ENCODE peak calls at places on chromosomes 16 and 17, in six cellular contexts. B, I, A, Y, P and R are unnamed samples.

GRCh38 chr16:26505501-26505900 is 561.2 kb upstream of the C16orf82 start:
- DNase-seq in B (no peak), P (no peak), Y (no peak), A (no peak), I (no peak), R (no peak)

GRCh38 chr17:73976676-73977521 is 226.6 kb upstream of the RPL38 start:
- DNase-seq in I (no peak), Y (no peak), P (no peak), B (no peak), A (no peak), R (no peak)

GRCh38 chr17:48149174-48150106 is 41.9 kb downstream of the SNX11 start:
- DNase-seq in I (no peak), A (no peak), B (no peak), P (no peak), Y (no peak), R (no peak)

GRCh38 chr17:51630101-51630671 is 369.8 kb downstream of the UTP18 start:
- DNase-seq in A (no peak), I (no peak), P (no peak), Y (no peak), B (no peak), R (no peak)

GRCh38 chr17:4600563-4600962 is 16.2 kb downstream of the SMTNL2 start:
- DNase-seq in I (no peak), B (no peak), P (no peak), Y (no peak), A (no peak), R (no peak)

GRCh38 chr17:80827646-80828643 is 163.7 kb upstream of the CHMP6 start:
- DNase-seq in B (no peak), I (no peak), A (no peak), P (no peak), Y (no peak), R (no peak)

GRCh38 chr16:2835638-2836493 is 5.8 kb downstream of the ZG16B start:
- DNase-seq in B (no peak), P (peak), I (no peak), A (no peak), Y (peak), R (no peak)

GRCh38 chr17:82679586-82680465 is 18.7 kb downstream of the RAB40B start:
- DNase-seq in I (no peak), P (no peak), Y (no peak), B (no peak), A (no peak), R (no peak)

GRCh38 chr17:63024716-63025115 is 58.7 kb downstream of the TANC2 start:
- DNase-seq in A (no peak), P (no peak), I (no peak), B (no peak), Y (no peak), R (no peak)

GRCh38 chr17:80970044-80970761 is 21.4 kb upstream of the CHMP6 start:
- DNase-seq in A (peak), Y (no peak), B (no peak), I (no peak), P (peak), R (peak)

GRCh38 chr17:82956146-82956725 is 116.4 kb upstream of the ZNF750 start:
- DNase-seq in P (no peak), I (no peak), A (no peak), B (no peak), Y (no peak), R (no peak)

GRCh38 chr16:72877374-72878028 is 170.4 kb downstream of the ZFHX3 start:
- DNase-seq in P (peak), Y (no peak), B (no peak), A (no peak), I (no peak), R (no peak)

GRCh38 chr16:19872179-19872863 is 12.3 kb downstream of the GPRC5B start:
- DNase-seq in B (no peak), A (no peak), P (no peak), I (no peak), Y (no peak), R (no peak)

GRCh38 chr16:68969338-68969737 is 126.0 kb downstream of the TANGO6 start:
- DNase-seq in B (no peak), P (no peak), A (no peak), Y (no peak), I (no peak), R (no peak)

GRCh38 chr16:88790312-88791150 is 5.5 kb upstream of the PIEZO1 start:
- DNase-seq in B (no peak), I (no peak), Y (no peak), A (peak), P (no peak), R (peak)

GRCh38 chr17:74682028-74682427 is 30.7 kb downstream of the CD300LF start:
- DNase-seq in P (no peak), I (no peak), A (no peak), Y (no peak), B (no peak), R (no peak)

GRCh38 chr16:1407749-1408148 is 6.8 kb downstream of the UNKL start:
- DNase-seq in Y (no peak), P (no peak), B (no peak), I (no peak), A (no peak), R (no peak)

GRCh38 chr16:47342055-47342454 is 118.8 kb downstream of the ITFG1 start:
- DNase-seq in I (no peak), B (no peak), A (no peak), Y (no peak), P (no peak), R (no peak)

GRCh38 chr17:50466371-50467113 is 2.1 kb downstream of the CHAD start:
- DNase-seq in P (no peak), Y (no peak), I (no peak), A (no peak), B (no peak), R (no peak)

GRCh38 chr17:61822326-61823285 is 40.7 kb downstream of the BRIP1 start:
- DNase-seq in I (no peak), B (no peak), P (no peak), A (no peak), Y (no peak), R (no peak)

GRCh38 chr16:88810166-88810867 is 1.4 kb downstream of the APRT start:
- DNase-seq in A (peak), Y (no peak), I (no peak), B (no peak), P (no peak), R (no peak)

GRCh38 chr17:48125829-48126612 is 18.5 kb downstream of the SNX11 start:
- DNase-seq in A (no peak), Y (no peak), I (no peak), P (no peak), B (no peak), R (no peak)

GRCh38 chr17:68612228-68612922 is 11.2 kb upstream of the FAM20A start:
- DNase-seq in I (no peak), Y (no peak), B (no peak), A (no peak), P (no peak), R (no peak)

GRCh38 chr17:65227637-65228036 is 90.5 kb downstream of the RGS9 start:
- DNase-seq in Y (no peak), P (no peak), B (no peak), A (no peak), I (no peak), R (no peak)

GRCh38 chr17:48997103-48997826 is at the start of gene IGF2BP1:
- DNase-seq in P (peak), B (no peak), I (no peak), A (peak), Y (no peak), R (no peak)

GRCh38 chr16:23374721-23375120 is 72.6 kb downstream of the SCNN1B start:
- DNase-seq in A (no peak), B (no peak), Y (no peak), P (no peak), I (no peak), R (no peak)

GRCh38 chr17:66508896-66509843 is 206.8 kb downstream of the PRKCA start:
- DNase-seq in Y (peak), P (peak), I (no peak), B (no peak), A (peak), R (no peak)

DNA sequence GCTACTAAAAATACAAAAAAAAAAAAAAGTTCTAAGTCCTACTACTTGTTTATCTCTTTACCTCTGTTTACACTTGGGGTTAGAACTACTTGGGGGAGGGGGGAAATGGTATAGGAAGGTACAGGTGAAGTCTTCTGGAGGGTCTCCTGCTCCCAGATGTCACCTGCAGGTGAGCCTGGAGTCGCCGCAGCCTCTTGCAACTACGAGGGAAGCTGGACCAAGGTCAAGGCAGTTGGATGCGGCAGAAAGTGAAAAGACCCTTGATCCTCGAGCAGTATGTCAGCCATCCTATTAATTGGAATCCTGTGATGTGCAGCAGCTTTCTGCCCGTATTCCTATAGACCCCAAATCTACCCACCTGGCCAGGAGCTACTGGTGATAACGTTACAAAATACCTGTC is 33.0 kb downstream of the HAPSTR1 start:
- DNase-seq in A (no peak), Y (no peak), I (no peak), B (no peak), P (no peak), R (no peak)
- H3K27ac ChIP-seq in A (no peak), Y (no peak), I (no peak), B (no peak), P (peak), R (no peak)

GRCh38 chr17:28346746-28347246 is 10.5 kb downstream of the POLDIP2 start:
- DNase-seq in B (no peak), Y (no peak), A (no peak), I (no peak), P (no peak), R (no peak)

GRCh38 chr17:28347261-28347891 is 10.0 kb downstream of the POLDIP2 start:
- DNase-seq in Y (peak), I (no peak), B (no peak), A (no peak), P (no peak), R (no peak)

GRCh38 chr17:28345420-28346198 is 10.0 kb downstream of the TNFAIP1 start:
- DNase-seq in Y (no peak), B (no peak), I (no peak), A (no peak), P (no peak), R (no peak)

GRCh38 chr17:28344435-28344901 is 8.9 kb downstream of the TNFAIP1 start:
- DNase-seq in Y (no peak), A (no peak), I (no peak), B (no peak), P (no peak), R (no peak)

DNA sequence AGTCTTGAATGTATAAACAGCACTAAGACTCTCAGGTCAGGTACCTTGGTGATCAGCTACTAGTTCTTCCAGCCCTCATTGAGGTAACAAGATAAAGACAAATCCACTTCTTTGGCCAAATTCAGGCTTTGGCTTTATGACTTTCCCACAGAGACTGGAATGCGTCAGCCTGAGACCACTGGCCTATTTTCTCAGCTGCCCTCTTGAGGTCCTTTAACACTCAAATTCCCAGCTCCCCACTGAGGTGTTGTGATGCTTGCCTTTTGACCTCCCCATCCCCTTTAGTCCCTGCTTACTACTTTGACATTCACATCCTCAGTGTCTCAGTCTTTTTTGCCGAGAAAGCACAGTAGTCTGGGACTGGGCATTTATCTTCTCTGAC is 10.6 kb downstream of the TNFAIP1 start:
- DNase-seq in I (no peak), Y (no peak), A (no peak), P (no peak), B (no peak), R (no peak)
- H3K27ac ChIP-seq in I (peak), Y (peak), A (no peak), P (no peak), B (peak), R (no peak)

GRCh38 chr17:77185137-77185536 is 44.4 kb downstream of the SEC14L1 start:
- DNase-seq in P (no peak), A (no peak), B (no peak), Y (no peak), I (no peak), R (no peak)
- H3K27ac ChIP-seq in P (no peak), A (no peak), B (no peak), Y (no peak), I (no peak), R (no peak)

GRCh38 chr17:77888242-77889134 is 70.0 kb upstream of the TNRC6C start:
- DNase-seq in P (no peak), I (no peak), B (no peak), A (no peak), Y (no peak), R (no peak)

GRCh38 chr17:77887110-77887463 is 71.4 kb upstream of the TNRC6C start:
- DNase-seq in Y (no peak), B (no peak), I (no peak), A (no peak), P (no peak), R (no peak)

GRCh38 chr17:77886387-77886728 is 72.1 kb upstream of the TNRC6C start:
- DNase-seq in Y (no peak), I (no peak), P (no peak), A (no peak), B (peak), R (no peak)

GRCh38 chr17:77889135-77889505 is 69.4 kb upstream of the TNRC6C start:
- DNase-seq in Y (no peak), I (no peak), A (no peak), B (no peak), P (no peak), R (no peak)

GRCh38 chr17:77887464-77888241 is 70.8 kb upstream of the TNRC6C start:
- DNase-seq in Y (peak), I (peak), B (peak), A (peak), P (peak), R (no peak)
- H3K27ac ChIP-seq in Y (no peak), I (peak), B (peak), A (peak), P (peak), R (no peak)

GRCh38 chr17:29714146-29714545 is 91.4 kb upstream of the CORO6 start:
- DNase-seq in P (no peak), I (no peak), A (no peak), Y (no peak), B (no peak), R (peak)
- H3K27ac ChIP-seq in P (no peak), I (no peak), A (no peak), Y (no peak), B (no peak), R (peak)

GRCh38 chr17:8922451-8922850 is 43.1 kb downstream of the PIK3R5 start:
- DNase-seq in A (no peak), Y (peak), B (no peak), P (no peak), I (no peak), R (no peak)
- H3K27ac ChIP-seq in A (no peak), Y (peak), B (peak), P (no peak), I (no peak), R (no peak)

DNA sequence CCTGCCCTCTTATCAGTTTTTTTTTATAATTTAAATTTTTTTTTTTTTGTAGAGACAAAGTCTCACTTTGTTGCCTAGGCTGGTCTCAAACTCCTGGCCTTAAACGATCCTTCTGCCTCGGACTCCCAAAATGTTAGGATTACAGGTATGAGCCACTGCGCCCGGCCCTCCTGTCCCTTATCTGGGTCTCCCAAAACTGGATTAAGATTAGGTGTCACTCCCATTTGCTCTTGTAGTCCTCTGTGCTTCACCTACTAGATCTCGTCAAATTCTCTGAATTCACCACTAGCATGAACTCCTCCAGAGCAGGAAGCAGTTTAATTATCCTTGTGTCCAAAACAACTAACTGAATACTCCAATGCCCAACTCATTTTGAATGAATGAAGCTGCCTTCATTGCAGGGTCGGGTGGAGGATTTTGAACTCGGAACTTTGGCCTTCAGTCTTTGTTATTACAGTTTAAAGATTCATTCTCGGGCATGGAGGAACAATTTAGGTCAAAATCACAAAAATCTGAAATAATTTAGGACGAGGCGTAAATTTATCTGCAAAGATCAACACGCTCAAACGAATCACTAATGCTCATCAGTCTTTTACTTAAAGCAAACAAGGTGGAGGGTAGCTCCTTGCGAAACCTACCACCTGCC is 802 bp upstream of the ATXN2L start:
- DNase-seq in B (no peak), A (no peak), P (no peak), I (no peak), Y (no peak), R (no peak)
- H3K27ac ChIP-seq in B (peak), A (peak), P (peak), I (peak), Y (peak), R (peak)

DNA sequence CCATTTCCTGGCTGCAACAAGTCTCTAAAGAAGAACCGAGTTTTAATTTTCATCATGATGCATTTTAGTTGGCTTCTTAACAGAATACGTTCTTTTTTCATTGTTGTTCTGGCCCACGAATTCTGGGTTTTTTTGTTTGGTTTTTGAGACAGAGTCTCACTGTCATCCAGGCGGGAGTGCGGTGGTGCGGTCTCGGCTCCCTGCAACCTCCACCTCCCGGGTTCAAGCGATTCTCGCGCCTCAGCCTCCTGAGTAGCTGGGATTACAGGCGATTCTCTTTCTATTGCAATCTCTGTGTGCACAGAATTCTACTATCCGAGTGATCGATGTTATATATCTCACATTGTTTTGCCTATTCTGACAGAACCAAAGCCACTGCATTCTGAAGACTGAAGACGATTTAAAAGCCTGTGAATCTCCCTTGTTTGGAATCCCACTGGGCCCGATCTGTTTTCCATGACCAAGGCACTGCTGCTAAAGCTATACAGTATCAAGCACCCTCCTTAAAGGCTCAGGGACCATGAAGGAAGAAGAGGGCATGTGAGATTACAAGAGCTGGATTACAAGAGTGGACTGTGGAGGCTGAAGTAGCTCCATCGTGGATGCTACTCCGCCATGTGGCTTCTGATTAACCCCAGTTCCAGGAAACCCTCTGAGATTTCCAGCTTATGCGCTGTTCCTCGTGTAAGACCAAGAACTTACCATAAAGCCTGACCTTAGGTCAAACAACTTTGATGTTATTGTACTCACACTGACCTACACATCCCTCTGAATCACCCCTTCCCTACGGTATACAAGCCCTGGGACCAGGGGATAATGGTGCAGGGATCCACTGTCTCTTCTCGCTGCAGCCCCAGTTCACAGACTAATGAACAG is 44.3 kb downstream of the ADCY9 start:
- DNase-seq in P (no peak), I (no peak), A (no peak), B (no peak), Y (no peak), R (no peak)
- H3K27ac ChIP-seq in P (no peak), I (no peak), A (no peak), B (no peak), Y (no peak), R (no peak)

DNA sequence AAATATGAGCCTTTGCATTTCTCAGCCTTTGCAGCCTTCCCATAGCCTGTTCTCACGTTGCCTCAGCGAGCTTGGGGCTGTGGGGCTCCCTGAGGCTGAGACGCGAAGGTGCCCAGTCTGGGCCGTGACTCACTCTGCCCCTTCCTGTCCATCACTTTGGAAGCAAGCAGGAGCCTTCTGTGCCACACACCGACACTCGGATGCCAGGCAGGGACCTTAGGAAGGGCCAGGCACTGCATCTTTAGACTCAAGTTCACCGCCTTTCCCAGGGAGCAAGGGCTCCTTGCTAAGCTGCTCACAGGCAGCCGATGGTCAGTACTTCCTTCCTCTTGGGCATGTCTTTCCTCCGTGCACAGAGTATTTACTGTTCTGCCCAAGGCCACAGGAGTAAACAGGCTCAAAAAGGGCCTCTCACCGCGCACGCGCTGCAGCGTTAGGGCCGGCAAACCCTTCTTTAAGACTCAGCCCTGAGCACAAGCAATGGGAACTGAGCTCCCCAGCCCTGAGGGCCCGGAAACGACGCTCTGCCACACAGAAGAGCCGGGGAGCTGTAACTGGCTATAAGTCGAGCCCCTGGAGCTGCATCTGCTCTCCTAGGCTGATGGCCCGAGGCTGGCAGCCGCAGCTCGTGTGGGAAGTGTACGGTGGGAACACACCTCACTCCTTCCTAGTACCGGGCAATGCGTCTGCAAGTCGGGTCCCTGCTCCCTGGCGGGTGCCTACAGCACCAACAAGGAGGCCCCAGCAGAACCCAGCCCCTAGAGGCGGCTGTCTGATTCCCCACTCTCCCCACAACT is 7.2 kb downstream of the TIMM22 start:
- DNase-seq in Y (no peak), B (no peak), I (no peak), P (no peak), A (no peak), R (no peak)
- H3K27ac ChIP-seq in Y (peak), B (peak), I (peak), P (no peak), A (no peak), R (no peak)